ENCODE peak calls at places on chromosomes 5 and 9, in four cellular contexts. K, D, E and U are unnamed samples.

GRCh38 chr9:2085719-2086515 is 70.8 kb downstream of the SMARCA2 start:
- DNase-seq in K (no peak), D (no peak), E (no peak), U (no peak)

GRCh38 chr5:120093178-120093577 is 370.9 kb upstream of the PRR16 start:
- DNase-seq in K (no peak), D (no peak), E (no peak), U (no peak)

GRCh38 chr5:1007221-1007680 is 1.4 kb upstream of the NKD2 start:
- DNase-seq in K (no peak), D (no peak), E (no peak), U (no peak)

GRCh38 chr5:167792538-167792937 is 498.9 kb upstream of the WWC1 start:
- DNase-seq in K (no peak), D (no peak), E (no peak), U (no peak)

GRCh38 chr5:54561646-54562045 is 44.1 kb downstream of the SNX18 start:
- DNase-seq in K (no peak), D (no peak), E (no peak), U (no peak)

GRCh38 chr9:125701351-125701750 is 5.7 kb downstream of the MAPKAP1 start:
- DNase-seq in K (peak; percentile 11), D (no peak), E (no peak), U (no peak)

GRCh38 chr9:116693233-116693731 is 6.2 kb downstream of the TRIM32 start:
- DNase-seq in K (peak; percentile 60), D (no peak), E (no peak), U (no peak)

GRCh38 chr9:105254226-105254625 is 9.8 kb downstream of the SLC44A1 start:
- DNase-seq in K (no peak), D (no peak), E (no peak), U (no peak)

GRCh38 chr5:57209316-57210040 is 35.6 kb downstream of the GPBP1 start:
- DNase-seq in K (peak; percentile 64), D (no peak), E (no peak), U (no peak)

GRCh38 chr5:116520706-116521105 is 53.9 kb downstream of the SEMA6A start:
- DNase-seq in K (no peak), D (no peak), E (no peak), U (peak; percentile 88)

GRCh38 chr5:180787025-180787424 is 15.6 kb downstream of the MGAT1 start:
- DNase-seq in K (no peak), D (no peak), E (no peak), U (no peak)

GRCh38 chr5:110852053-110852452 is 113.2 kb downstream of the SLC25A46 start:
- DNase-seq in K (no peak), D (no peak), E (no peak), U (no peak)

GRCh38 chr9:125971895-125972729 is 224.9 kb downstream of the PBX3 start:
- DNase-seq in K (no peak), D (no peak), E (no peak), U (no peak)

GRCh38 chr9:37984672-37985611 is 81.0 kb upstream of the SLC25A51 start:
- DNase-seq in K (peak; percentile 23), D (no peak), E (no peak), U (no peak)

GRCh38 chr5:40307920-40308319 is 371.8 kb upstream of the PTGER4 start:
- DNase-seq in K (no peak), D (no peak), E (no peak), U (no peak)

GRCh38 chr9:73199886-73200285 is 48.2 kb downstream of the ANXA1 start:
- DNase-seq in K (peak; percentile 50), D (no peak), E (no peak), U (no peak)

GRCh38 chr5:80894083-80894482 is 66.1 kb upstream of the RASGRF2 start:
- DNase-seq in K (no peak), D (no peak), E (no peak), U (no peak)

GRCh38 chr5:43602456-43602817 is 543 bp upstream of the NNT start:
- DNase-seq in K (peak; percentile 52), D (peak; percentile 27), E (no peak), U (peak; percentile 46)

GRCh38 chr5:143119301-143119769 is 284.2 kb downstream of the NR3C1 start:
- DNase-seq in K (no peak), D (no peak), E (no peak), U (no peak)

GRCh38 chr5:181052526-181052927 is 12.5 kb downstream of the BTNL9 start:
- DNase-seq in K (peak; percentile 21), D (no peak), E (no peak), U (no peak)

GRCh38 chr5:82754347-82754746 is 322.8 kb downstream of the TMEM167A start:
- DNase-seq in K (peak; percentile 75), D (no peak), E (no peak), U (no peak)

GRCh38 chr5:146620663-146621051 is 104.7 kb upstream of the GPR151 start:
- DNase-seq in K (no peak), D (peak; percentile 19), E (no peak), U (peak; percentile 69)

GRCh38 chr5:135826994-135827671 is 7.3 kb upstream of the SLC25A48 start:
- DNase-seq in K (no peak), D (no peak), E (no peak), U (no peak)

GRCh38 chr9:115004535-115004934 is 74.1 kb upstream of the TNFSF8 start:
- DNase-seq in K (no peak), D (no peak), E (no peak), U (no peak)

GRCh38 chr9:77421506-77422265 is 226.4 kb downstream of the GNA14 start:
- DNase-seq in K (no peak), D (no peak), E (no peak), U (no peak)

GRCh38 chr9:6184749-6185645 is 30.6 kb upstream of the IL33 start:
- DNase-seq in K (no peak), D (no peak), E (no peak), U (no peak)

GRCh38 chr5:64165160-64165499 is 513 bp upstream of the RNF180 start:
- DNase-seq in K (peak; percentile 38), D (no peak), E (no peak), U (peak; percentile 41)